ENCODE peak calls at places on chromosomes 7 and 10, in four cellular contexts. I is WTC11, D is K562, E is HepG2. M is an unnamed sample.

GRCh38 chr7:94907420-94908203 is at the start of gene PPP1R9A:
- DNase-seq in I (peak; percentile 68), D (no peak), E (peak; percentile 63), M (peak; percentile 64)

GRCh38 chr10:132497083-132497680 is 40.4 kb upstream of the INPP5A start:
- DNase-seq in I (peak; percentile 8), D (no peak), E (no peak), M (no peak)

GRCh38 chr7:158783595-158783994 is 45.7 kb downstream of the ESYT2 start:
- DNase-seq in I (no peak), D (no peak), E (no peak), M (no peak)

GRCh38 chr7:135512135-135512887 is 2.4 kb upstream of the CNOT4 start:
- DNase-seq in I (no peak), D (peak; percentile 79), E (peak; percentile 78), M (peak; percentile 69)

GRCh38 chr10:48634198-48634983 is 29.5 kb upstream of the ARHGAP22 start:
- DNase-seq in I (no peak), D (no peak), E (no peak), M (no peak)

GRCh38 chr10:100969175-100970075 is at the start of gene SEMA4G:
- DNase-seq in I (peak; percentile 76), D (peak; percentile 84), E (peak; percentile 80), M (peak; percentile 81)

GRCh38 chr10:8051851-8052257 is 2.6 kb upstream of the GATA3 start:
- DNase-seq in I (peak; percentile 71), D (no peak), E (no peak), M (no peak)

GRCh38 chr10:49138361-49138891 is 4.6 kb upstream of the FAM170B start:
- DNase-seq in I (no peak), D (no peak), E (no peak), M (no peak)

GRCh38 chr10:66931949-66932343 is 6.1 kb downstream of the LRRTM3 start:
- DNase-seq in I (no peak), D (no peak), E (no peak), M (no peak)

GRCh38 chr7:2517004-2517403 is 2.6 kb upstream of the LFNG start:
- DNase-seq in I (no peak), D (no peak), E (no peak), M (no peak)

GRCh38 chr10:35127289-35127891 is 744 bp downstream of the CREM start:
- DNase-seq in I (peak; percentile 47), D (peak; percentile 47), E (peak; percentile 7), M (peak; percentile 8)

GRCh38 chr10:101566333-101567164 is 21.5 kb downstream of the POLL start:
- DNase-seq in I (peak; percentile 62), D (peak; percentile 71), E (no peak), M (peak; percentile 64)

GRCh38 chr10:112811741-112812551 is 138.1 kb upstream of the TCF7L2 start:
- DNase-seq in I (peak; percentile 54), D (no peak), E (peak; percentile 95), M (no peak)

GRCh38 chr7:27115161-27116018 is 12.9 kb upstream of the HOXA2 start:
- DNase-seq in I (peak; percentile 46), D (no peak), E (no peak), M (no peak)

GRCh38 chr7:142030846-142031245 is 35.2 kb downstream of the MGAM start:
- DNase-seq in I (no peak), D (no peak), E (no peak), M (no peak)

GRCh38 chr7:45136106-45137060 is 21.2 kb upstream of the RAMP3 start:
- DNase-seq in I (peak; percentile 52), D (peak; percentile 75), E (peak; percentile 67), M (peak; percentile 79)

GRCh38 chr7:22357311-22358175 is 589 bp upstream of the RAPGEF5 start:
- DNase-seq in I (no peak), D (no peak), E (peak; percentile 84), M (peak; percentile 25)

GRCh38 chr10:8182841-8183240 is 128.4 kb downstream of the GATA3 start:
- DNase-seq in I (no peak), D (no peak), E (no peak), M (no peak)

GRCh38 chr10:45625879-45626278 is 46.7 kb downstream of the ZFAND4 start:
- DNase-seq in I (no peak), D (no peak), E (no peak), M (no peak)
- TF ChIP-seq ELF4 in I (no peak), D (no peak), E (no peak), M (no peak)

GRCh38 chr7:35714862-35715261 is 19.9 kb upstream of the HERPUD2 start:
- DNase-seq in I (no peak), D (no peak), E (no peak), M (no peak)
- TF ChIP-seq ELF4 in I (no peak), D (no peak), E (no peak), M (no peak)

DNA sequence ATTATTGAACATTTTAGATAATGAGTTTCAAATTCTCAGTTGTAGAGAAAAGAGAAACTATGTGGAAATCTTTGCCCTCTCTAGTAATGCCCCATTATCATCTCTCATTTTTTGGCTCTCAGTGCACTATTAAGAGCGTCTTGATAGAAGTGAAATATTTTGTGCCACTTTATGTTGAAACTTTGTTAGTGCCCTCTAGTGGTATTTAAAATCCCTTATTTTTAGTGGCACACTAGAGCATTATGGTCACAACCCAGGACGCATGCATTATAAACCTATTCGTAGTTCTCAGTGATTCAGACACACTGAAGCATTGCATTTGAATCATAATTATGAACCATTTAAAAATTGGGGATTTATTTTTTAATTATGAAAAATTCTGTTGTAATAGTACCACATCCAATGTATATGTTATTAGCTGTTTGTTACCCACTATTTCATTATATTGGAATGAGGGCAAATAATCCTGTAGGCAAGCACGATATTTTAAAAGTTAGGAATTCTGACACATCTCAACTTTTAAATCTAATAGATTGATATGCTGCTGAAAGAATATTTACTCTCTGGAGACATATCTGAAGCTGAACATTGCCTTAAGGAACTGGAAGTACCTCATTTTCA is 21.9 kb downstream of the PDCD4 start:
- DNase-seq in I (no peak), D (no peak), E (peak; percentile 34), M (peak; percentile 52)
- TF ChIP-seq ELF4 in I (no peak), D (no peak), E (no peak), M (no peak)

GRCh38 chr10:124686707-124687376 is 57.3 kb downstream of the FAM53B start:
- DNase-seq in I (no peak), D (no peak), E (no peak), M (no peak)

GRCh38 chr10:124690971-124691370 is 53.2 kb downstream of the FAM53B start:
- DNase-seq in I (no peak), D (no peak), E (no peak), M (no peak)

GRCh38 chr10:124688366-124688765 is 55.8 kb downstream of the FAM53B start:
- DNase-seq in I (no peak), D (no peak), E (no peak), M (no peak)

GRCh38 chr10:124689911-124690498 is 54.2 kb downstream of the FAM53B start:
- DNase-seq in I (no peak), D (no peak), E (no peak), M (no peak)

DNA sequence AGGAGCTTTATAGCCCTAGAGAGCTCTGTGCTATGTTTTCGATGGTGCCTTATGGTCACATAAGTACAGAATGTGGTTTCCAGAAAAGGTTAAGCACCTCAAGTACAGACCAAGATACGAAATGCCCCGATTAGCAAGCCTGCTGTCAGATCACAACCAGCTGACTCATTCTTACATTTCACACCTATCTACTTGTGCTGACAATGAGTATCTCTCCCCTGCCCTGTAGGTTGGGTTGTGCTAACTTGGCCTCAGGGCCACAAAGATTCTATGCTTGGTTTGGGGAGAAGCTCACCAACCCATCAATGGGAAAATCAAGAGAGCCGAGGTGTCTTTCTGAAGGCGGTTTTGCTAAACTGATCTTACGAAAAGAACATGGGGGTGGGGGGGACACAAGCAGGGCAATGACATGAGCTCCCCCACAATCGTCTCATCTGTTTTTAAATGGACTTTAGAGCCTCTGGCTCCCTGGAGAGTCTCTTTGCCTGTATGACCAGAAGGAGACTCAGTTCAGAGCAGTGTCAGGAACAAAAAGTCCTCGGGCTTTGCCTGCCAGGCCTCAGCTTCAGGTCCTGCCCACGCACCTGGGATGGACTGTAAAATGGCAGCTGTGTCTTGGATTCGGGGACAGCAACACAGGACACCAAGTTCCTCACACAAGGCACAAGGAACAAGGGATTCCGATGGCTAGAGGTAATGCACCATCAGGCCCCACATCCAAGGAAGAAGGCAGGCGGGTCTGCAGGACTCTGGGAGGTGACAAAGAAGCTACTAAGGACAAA is 55.1 kb downstream of the FAM53B start:
- DNase-seq in I (no peak), D (peak; percentile 18), E (no peak), M (no peak)
- TF ChIP-seq ELF4 in I (no peak), D (no peak), E (no peak), M (no peak)

GRCh38 chr10:71747808-71748523 is 25.4 kb downstream of the VSIR start:
- DNase-seq in I (no peak), D (no peak), E (no peak), M (no peak)
- TF ChIP-seq ELF4 in I (no peak), D (peak; percentile 69), E (no peak), M (no peak)

GRCh38 chr10:46515402-46516192 is 40.9 kb downstream of the GPRIN2 start:
- DNase-seq in I (peak; percentile 8), D (no peak), E (no peak), M (no peak)

GRCh38 chr10:46517541-46517940 is 38.9 kb downstream of the GPRIN2 start:
- DNase-seq in I (no peak), D (no peak), E (no peak), M (no peak)

GRCh38 chr10:46516660-46517416 is 39.6 kb downstream of the GPRIN2 start:
- DNase-seq in I (peak; percentile 7), D (no peak), E (no peak), M (no peak)

GRCh38 chr10:46514899-46515298 is 41.6 kb downstream of the GPRIN2 start:
- DNase-seq in I (no peak), D (no peak), E (no peak), M (no peak)

GRCh38 chr10:46514431-46514861 is 42.0 kb downstream of the GPRIN2 start:
- DNase-seq in I (peak; percentile 7), D (no peak), E (no peak), M (no peak)
- TF ChIP-seq ELF4 in I (no peak), D (no peak), E (no peak), M (no peak)

GRCh38 chr10:22831586-22831985 is 96.3 kb upstream of the ARMC3 start:
- DNase-seq in I (no peak), D (no peak), E (no peak), M (no peak)
- TF ChIP-seq ELF4 in I (no peak), D (no peak), E (no peak), M (no peak)

M was measured in HEK293T.